ENCODE peak calls at places on chromosomes 6 and 20, in eight cellular contexts. Z, K, W, B, F, U, C and Q are unnamed samples.

GRCh38 chr20:34639755-34640222 is 37.1 kb downstream of the PIGU start:
- DNase-seq in K (no peak), U (peak; percentile 29), B (no peak), Z (no peak), F (no peak), C (no peak), W (no peak), Q (no peak)

GRCh38 chr6:158003910-158004695 is 22.4 kb downstream of the SYNJ2 start:
- DNase-seq in Z (no peak), W (no peak), K (no peak), B (no peak), U (no peak), C (no peak), F (peak; percentile 52), Q (no peak)

GRCh38 chr20:40860487-40860902 is 168.1 kb upstream of the TOP1 start:
- DNase-seq in W (no peak), K (no peak), F (peak; percentile 78), B (peak; percentile 83), Z (no peak), C (no peak), U (no peak), Q (no peak)

GRCh38 chr20:9344080-9344920 is 170.1 kb upstream of the LAMP5 start:
- DNase-seq in U (no peak), C (no peak), K (no peak), F (peak; percentile 77), W (no peak), Z (no peak), B (peak; percentile 12), Q (no peak)

GRCh38 chr6:12348530-12349511 is 58.7 kb downstream of the EDN1 start:
- DNase-seq in Z (no peak), K (no peak), B (peak; percentile 75), C (no peak), F (peak; percentile 83), U (peak; percentile 58), W (no peak), Q (no peak)

GRCh38 chr6:124064317-124065113 is 260.9 kb downstream of the NKAIN2 start:
- DNase-seq in U (no peak), K (no peak), Z (no peak), B (no peak), W (no peak), F (no peak), C (no peak), Q (no peak)

GRCh38 chr6:109024784-109025183 is 69.9 kb downstream of the SESN1 start:
- DNase-seq in K (no peak), F (peak; percentile 8), U (no peak), C (no peak), W (no peak), B (no peak), Z (no peak), Q (no peak)

GRCh38 chr6:8329592-8329991 is 105.8 kb downstream of the SLC35B3 start:
- DNase-seq in Z (no peak), U (no peak), W (no peak), F (no peak), C (no peak), K (no peak), B (no peak), Q (no peak)

GRCh38 chr6:53250761-53251672 is 97.7 kb downstream of the ELOVL5 start:
- DNase-seq in F (peak; percentile 59), U (no peak), Z (no peak), W (no peak), C (no peak), B (no peak), K (no peak), Q (no peak)

GRCh38 chr20:7714549-7714948 is 225.7 kb downstream of the HAO1 start:
- DNase-seq in W (no peak), F (no peak), C (no peak), K (no peak), U (no peak), B (no peak), Z (no peak), Q (no peak)

GRCh38 chr20:48733296-48733790 is 94.5 kb downstream of the PREX1 start:
- DNase-seq in F (peak; percentile 47), C (no peak), Z (no peak), U (no peak), B (no peak), K (no peak), W (no peak), Q (no peak)

GRCh38 chr6:154719433-154719832 is 13.8 kb upstream of the SCAF8 start:
- DNase-seq in U (no peak), Z (no peak), C (no peak), K (no peak), W (no peak), B (no peak), F (no peak), Q (no peak)

GRCh38 chr6:45965007-45965406 is 50.7 kb downstream of the CLIC5 start:
- DNase-seq in Z (no peak), C (no peak), K (no peak), W (no peak), U (no peak), B (no peak), F (peak; percentile 66), Q (no peak)

GRCh38 chr6:147382945-147383554 is 125.4 kb upstream of the SAMD5 start:
- DNase-seq in F (peak; percentile 61), Z (no peak), W (no peak), B (peak; percentile 21), K (no peak), C (no peak), U (no peak), Q (no peak)

GRCh38 chr6:125950293-125950692 is 6.3 kb upstream of the HINT3 start:
- DNase-seq in U (no peak), B (peak; percentile 45), F (peak; percentile 85), C (no peak), W (no peak), Z (no peak), K (no peak), Q (no peak)

GRCh38 chr6:134123666-134124208 is 71.3 kb upstream of the SLC2A12 start:
- DNase-seq in W (peak; percentile 28), U (no peak), F (peak; percentile 84), B (no peak), K (peak; percentile 17), C (peak; percentile 8), Z (no peak), Q (no peak)